ENCODE peak calls at places on chromosome 2, in seven cellular contexts. Y is mucosa of gallbladder; O is NT2/D1; T is GM03348; H is progenitor cell of endocrine pancreas; A is CD8-positive, alpha-beta T cell; R is T-helper 2 cell. U is an unnamed sample.

GRCh38 chr2:223537669-223538601 is 64.2 kb downstream of the SCG2 start:
- DNase-seq in Y (no peak), O (no peak), T (no peak), H (no peak), A (no peak), R (no peak), U (no peak)

GRCh38 chr2:17593841-17594482 is 53.5 kb downstream of the VSNL1 start:
- DNase-seq in Y (no peak), O (no peak), T (no peak), H (no peak), A (no peak), R (no peak), U (no peak)

GRCh38 chr2:20457027-20457426 is 10.2 kb downstream of the RHOB start:
- DNase-seq in Y (no peak), O (no peak), T (no peak), H (no peak), A (no peak), R (no peak), U (no peak)

GRCh38 chr2:146701183-146701582 is 1143.6 kb upstream of the ACVR2A start:
- DNase-seq in Y (no peak), O (peak; percentile 55), T (no peak), H (no peak), A (no peak), R (no peak), U (no peak)

GRCh38 chr2:113178891-113179290 is 5.1 kb downstream of the PSD4 start:
- DNase-seq in Y (no peak), O (no peak), T (no peak), H (no peak), A (peak; percentile 47), R (no peak), U (no peak)

GRCh38 chr2:65390134-65390533 is 42.3 kb downstream of the SPRED2 start:
- DNase-seq in Y (no peak), O (no peak), T (no peak), H (no peak), A (no peak), R (no peak), U (no peak)

GRCh38 chr2:104468846-104469245 is 385.1 kb upstream of the POU3F3 start:
- DNase-seq in Y (no peak), O (no peak), T (no peak), H (no peak), A (no peak), R (no peak), U (no peak)

GRCh38 chr2:20474757-20475566 is 28.1 kb downstream of the RHOB start:
- DNase-seq in Y (no peak), O (no peak), T (no peak), H (no peak), A (no peak), R (no peak), U (no peak)

GRCh38 chr2:18834341-18834740 is 245.0 kb upstream of the NT5C1B start:
- DNase-seq in Y (no peak), O (no peak), T (peak; percentile 66), H (no peak), A (no peak), R (no peak), U (no peak)

GRCh38 chr2:42905341-42906114 is 113.1 kb upstream of the HAAO start:
- DNase-seq in Y (no peak), O (no peak), T (no peak), H (no peak), A (no peak), R (no peak), U (no peak)